ENCODE peak calls at places on chromosomes 12 and 14, in eight cellular contexts. T is B cell; Z is progenitor cell of endocrine pancreas; E is head of caudate nucleus; B is astrocyte of the spinal cord; C is HFFc6; V is activated CD8-positive, alpha-beta memory T cell treated with anti-CD3 and anti-CD28 coated beads for 1 hour; R is NCI-H1694 treated with DMSO at 0.1 percent for 48 hours. P is an unnamed sample.

GRCh38 chr14:43359317-43359716 is 1147.8 kb downstream of the FSCB start:
- DNase-seq in T (no peak), Z (no peak), E (no peak), B (no peak), C (no peak), V (no peak), R (no peak), P (no peak)

GRCh38 chr12:11840350-11840749 is 190.9 kb downstream of the ETV6 start:
- DNase-seq in T (no peak), Z (no peak), E (no peak), B (no peak), C (no peak), V (no peak), R (no peak), P (no peak)

GRCh38 chr12:27161458-27162228 is 79.3 kb upstream of the C12orf71 start:
- DNase-seq in T (no peak), Z (no peak), E (no peak), B (no peak), C (no peak), V (no peak), R (no peak), P (no peak)

GRCh38 chr14:91291786-91292405 is 47.4 kb upstream of the GPR68 start:
- DNase-seq in T (no peak), Z (no peak), E (no peak), B (no peak), C (no peak), V (no peak), R (no peak), P (no peak)

GRCh38 chr12:12486661-12487240 is 75.9 kb downstream of the DUSP16 start:
- DNase-seq in T (no peak), Z (no peak), E (no peak), B (no peak), C (no peak), V (no peak), R (no peak), P (no peak)

GRCh38 chr12:109020750-109021380 is at the start of gene SVOP:
- DNase-seq in T (no peak), Z (peak; percentile 90), E (peak; percentile 88), B (peak; percentile 84), C (peak; percentile 53), V (peak; percentile 1), R (peak; percentile 50), P (peak; percentile 91)

GRCh38 chr14:75438486-75439080 is 10.8 kb downstream of the JDP2 start:
- DNase-seq in T (no peak), Z (no peak), E (no peak), B (no peak), C (no peak), V (no peak), R (no peak), P (no peak)

GRCh38 chr12:69563166-69563762 is 22.0 kb upstream of the CCT2 start:
- DNase-seq in T (no peak), Z (no peak), E (no peak), B (no peak), C (no peak), V (no peak), R (no peak), P (no peak)

GRCh38 chr14:73740921-73741326 is 26.7 kb upstream of the PNMA1 start:
- DNase-seq in T (no peak), Z (peak; percentile 58), E (no peak), B (peak; percentile 35), C (no peak), V (no peak), R (no peak), P (no peak)

GRCh38 chr12:48997719-48998496 is 1.3 kb downstream of the DDN start:
- DNase-seq in T (peak; percentile 93), Z (peak; percentile 36), E (peak; percentile 44), B (no peak), C (no peak), V (no peak), R (no peak), P (peak; percentile 73)

GRCh38 chr14:103546651-103547454 is 15.6 kb downstream of the BAG5 start:
- DNase-seq in T (peak; percentile 94), Z (peak; percentile 90), E (peak; percentile 89), B (peak; percentile 30), C (peak; percentile 21), V (peak; percentile 66), R (peak; percentile 68), P (peak; percentile 78)

GRCh38 chr14:81400852-81401251 is 728 bp upstream of the STON2 start:
- DNase-seq in T (no peak), Z (no peak), E (no peak), B (peak; percentile 99), C (peak; percentile 94), V (no peak), R (no peak), P (peak; percentile 59)

GRCh38 chr14:104118006-104118844 is 20.2 kb upstream of the KIF26A start:
- DNase-seq in T (no peak), Z (no peak), E (no peak), B (no peak), C (no peak), V (no peak), R (no peak), P (peak; percentile 9)

GRCh38 chr14:21476526-21476924 is 234 bp downstream of the RAB2B start:
- DNase-seq in T (peak; percentile 77), Z (peak; percentile 78), E (no peak), B (no peak), C (peak; percentile 36), V (peak; percentile 81), R (no peak), P (no peak)

GRCh38 chr12:67940780-67941243 is 48.4 kb upstream of the IFNG-AS1 start:
- DNase-seq in T (no peak), Z (no peak), E (no peak), B (peak; percentile 25), C (peak; percentile 67), V (no peak), R (no peak), P (no peak)

GRCh38 chr12:96121271-96121711 is 72.9 kb upstream of the ELK3 start:
- DNase-seq in T (no peak), Z (no peak), E (no peak), B (no peak), C (no peak), V (no peak), R (no peak), P (no peak)

GRCh38 chr14:94679106-94679819 is 67.1 kb downstream of the SERPINA3 start:
- DNase-seq in T (no peak), Z (no peak), E (no peak), B (no peak), C (no peak), V (no peak), R (no peak), P (no peak)

GRCh38 chr12:57629897-57630471 is 3.0 kb downstream of the B4GALNT1 start:
- DNase-seq in T (no peak), Z (no peak), E (peak; percentile 74), B (no peak), C (no peak), V (no peak), R (no peak), P (no peak)

GRCh38 chr14:101772770-101773169 is 11.3 kb downstream of the PPP2R5C start:
- DNase-seq in T (no peak), Z (no peak), E (no peak), B (no peak), C (no peak), V (no peak), R (no peak), P (no peak)

GRCh38 chr14:61566537-61567225 is 128.6 kb upstream of the HIF1A start:
- DNase-seq in T (no peak), Z (no peak), E (no peak), B (peak; percentile 74), C (peak; percentile 48), V (no peak), R (no peak), P (no peak)

GRCh38 chr12:107459649-107460048 is 225.9 kb upstream of the PWP1 start:
- DNase-seq in T (no peak), Z (no peak), E (no peak), B (no peak), C (no peak), V (no peak), R (no peak), P (no peak)

GRCh38 chr12:19189522-19189921 is 60.0 kb downstream of the PLEKHA5 start:
- DNase-seq in T (no peak), Z (no peak), E (no peak), B (no peak), C (no peak), V (no peak), R (no peak), P (no peak)

GRCh38 chr12:114751712-114752111 is 67.7 kb upstream of the TBX3 start:
- DNase-seq in T (no peak), Z (no peak), E (no peak), B (no peak), C (no peak), V (no peak), R (no peak), P (no peak)

P was measured in BE2C.